ENCODE peak calls at places on chromosomes 11 and 22, in ten cellular contexts. C is body of pancreas; K is mucosa of descending colon; Q is CD8-positive, alpha-beta T cell; V is A549; H is A673; W is endothelial cell of umbilical vein; B is fibroblast of mammary gland; E is psoas muscle; I is ovary. P is an unnamed sample.
A peak's percentile ranks its signal among the peaks of the same experiment; 100 is the strongest.

GRCh38 chr11:61679301-61679700 is 890 bp upstream of the DAGLA start:
- DNase-seq in I (no peak), Q (no peak), E (peak; percentile 8), K (no peak), B (no peak), H (no peak), V (no peak), W (no peak), C (no peak), P (no peak)

GRCh38 chr11:71112990-71113389 is 139.4 kb downstream of the SHANK2 start:
- DNase-seq in Q (no peak), I (no peak), H (no peak), V (no peak), K (no peak), C (peak; percentile 21), W (no peak), B (no peak), E (no peak), P (no peak)

GRCh38 chr11:114174712-114175495 is 115.4 kb downstream of the ZBTB16 start:
- DNase-seq in B (peak; percentile 28), E (peak; percentile 65), H (no peak), W (no peak), Q (no peak), K (no peak), V (no peak), I (no peak), C (no peak), P (no peak)

GRCh38 chr11:113014262-113014661 is 53.0 kb downstream of the NCAM1 start:
- DNase-seq in H (peak; percentile 58), C (peak; percentile 8), W (no peak), K (no peak), I (no peak), B (no peak), Q (no peak), V (no peak), E (no peak), P (no peak)

GRCh38 chr11:70906101-70906500 is 346.3 kb downstream of the SHANK2 start:
- DNase-seq in K (no peak), Q (no peak), V (no peak), I (no peak), E (peak; percentile 28), W (no peak), H (no peak), C (no peak), B (no peak), P (no peak)

GRCh38 chr11:2574553-2575535 is 125.0 kb downstream of the KCNQ1OT1 start:
- DNase-seq in W (no peak), K (peak; percentile 70), B (no peak), H (no peak), E (peak; percentile 30), I (peak; percentile 29), C (peak; percentile 13), Q (no peak), V (no peak), P (no peak)

GRCh38 chr11:100823360-100823759 is 136.3 kb downstream of the ARHGAP42 start:
- DNase-seq in W (no peak), B (peak; percentile 90), V (no peak), K (no peak), H (peak; percentile 73), E (no peak), I (no peak), C (no peak), Q (no peak), P (peak; percentile 62)

GRCh38 chr11:45267660-45268340 is 18.3 kb downstream of the SYT13 start:
- DNase-seq in I (no peak), H (no peak), E (no peak), K (no peak), C (no peak), Q (no peak), V (no peak), B (no peak), W (no peak), P (no peak)

GRCh38 chr11:110470716-110471115 is 41.0 kb downstream of the FDX1 start:
- DNase-seq in W (no peak), K (no peak), B (peak; percentile 39), V (no peak), Q (no peak), E (no peak), H (no peak), C (no peak), I (no peak), P (no peak)

GRCh38 chr11:110471315-110471714 is 41.6 kb downstream of the FDX1 start:
- DNase-seq in V (no peak), C (no peak), Q (no peak), E (no peak), I (no peak), K (no peak), W (no peak), H (no peak), B (peak; percentile 33), P (no peak)

GRCh38 chr11:110469101-110469500 is 39.4 kb downstream of the FDX1 start:
- DNase-seq in W (no peak), B (no peak), I (no peak), K (no peak), E (no peak), C (no peak), Q (no peak), H (no peak), V (no peak), P (no peak)

GRCh38 chr11:110468095-110468494 is 38.3 kb downstream of the FDX1 start:
- DNase-seq in K (no peak), C (no peak), Q (no peak), W (no peak), B (no peak), V (no peak), I (no peak), E (no peak), H (no peak), P (no peak)

DNA sequence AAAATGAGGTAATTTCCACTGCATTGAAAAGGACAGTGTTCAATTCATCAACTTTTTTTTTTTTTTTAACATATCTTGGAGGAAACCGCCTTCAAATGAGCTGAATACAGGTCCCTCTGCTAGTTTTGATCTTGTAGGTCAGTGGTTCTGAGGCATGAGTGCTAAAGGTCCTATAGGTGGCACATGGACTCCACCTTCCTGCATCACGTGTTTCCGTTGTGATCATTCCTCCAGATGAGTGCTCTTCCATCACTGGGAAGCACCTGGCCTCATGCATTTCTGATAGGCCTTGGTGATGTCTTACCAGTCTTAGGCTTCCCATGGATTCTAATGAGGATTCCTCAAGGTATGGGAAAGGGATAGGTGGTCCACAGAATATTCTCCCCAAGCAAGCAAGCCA is 37.8 kb downstream of the FDX1 start:
- DNase-seq in Q (no peak), W (no peak), C (no peak), V (no peak), E (no peak), I (no peak), K (no peak), H (no peak), B (no peak), P (no peak)
- TF ChIP-seq CTCF in Q (no peak), W (no peak), C (no peak), V (no peak), E (no peak), I (no peak), K (no peak), H (no peak), B (no peak), P (no peak)

GRCh38 chr22:32969502-32969901 is 88.7 kb downstream of the SYN3 start:
- DNase-seq in Q (no peak), I (no peak), E (no peak), C (no peak), K (no peak), B (no peak), H (no peak), V (no peak), W (no peak), P (no peak)

GRCh38 chr22:32964411-32965057 is 93.6 kb downstream of the SYN3 start:
- DNase-seq in Q (no peak), E (no peak), H (no peak), I (no peak), C (no peak), V (no peak), W (no peak), B (no peak), K (no peak), P (no peak)

GRCh38 chr22:32971252-32971651 is 86.9 kb downstream of the SYN3 start:
- DNase-seq in V (no peak), I (no peak), B (no peak), W (no peak), C (no peak), H (no peak), E (no peak), K (no peak), Q (no peak), P (no peak)

GRCh38 chr22:32967285-32968101 is 90.7 kb downstream of the SYN3 start:
- DNase-seq in I (no peak), C (no peak), K (no peak), E (no peak), H (no peak), V (no peak), W (no peak), Q (no peak), B (no peak), P (peak; percentile 76)
- H3K4me3 ChIP-seq in I (no peak overlapping the region), C (no peak overlapping the region), K (no peak overlapping the region), E (no peak overlapping the region), H (no peak overlapping the region), V (no peak overlapping the region), W (no peak overlapping the region), Q (no peak overlapping the region), B (no peak overlapping the region), P (no peak overlapping the region)

DNA sequence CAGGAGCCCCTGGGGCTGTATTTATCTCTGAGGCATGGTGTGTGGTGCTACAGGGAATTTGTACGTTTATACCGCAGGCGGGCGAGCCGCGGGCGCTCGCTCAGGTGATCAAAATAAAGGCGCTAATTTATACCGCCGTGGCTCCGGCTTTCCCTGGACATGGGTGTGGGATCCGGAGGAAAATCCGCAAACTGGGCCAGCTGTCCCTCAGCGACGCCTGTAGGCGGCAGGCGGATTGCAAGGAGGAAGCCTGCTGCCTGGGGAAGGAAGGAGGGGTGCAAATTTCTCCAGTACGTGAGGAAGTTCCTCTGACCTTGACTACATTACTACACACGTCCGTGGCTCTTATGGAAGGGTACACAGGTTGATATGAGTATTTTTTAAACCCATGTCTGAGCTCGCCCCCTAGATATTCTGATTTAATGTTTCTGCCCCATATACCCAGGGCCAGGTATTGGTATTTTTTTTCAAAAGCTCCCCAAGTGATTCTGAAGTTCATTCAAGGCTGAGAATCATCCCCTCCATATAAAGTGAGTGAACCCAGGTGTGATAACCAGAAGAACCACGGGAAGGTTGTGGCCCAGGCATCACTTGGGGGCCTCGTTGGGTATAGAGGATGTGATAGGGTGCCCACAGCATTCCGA is 2.8 kb downstream of the MYOD1 start:
- DNase-seq in C (peak; percentile 22), W (no peak), H (peak; percentile 34), B (peak; percentile 31), I (no peak), Q (no peak), E (peak; percentile 75), V (peak; percentile 48), K (no peak), P (no peak)
- TF ChIP-seq CTCF in C (no peak), W (peak; percentile 38), H (peak; percentile 45), B (peak; percentile 57), I (no peak), Q (no peak), E (peak; percentile 57), V (peak; percentile 39), K (no peak), P (peak; percentile 90)

DNA sequence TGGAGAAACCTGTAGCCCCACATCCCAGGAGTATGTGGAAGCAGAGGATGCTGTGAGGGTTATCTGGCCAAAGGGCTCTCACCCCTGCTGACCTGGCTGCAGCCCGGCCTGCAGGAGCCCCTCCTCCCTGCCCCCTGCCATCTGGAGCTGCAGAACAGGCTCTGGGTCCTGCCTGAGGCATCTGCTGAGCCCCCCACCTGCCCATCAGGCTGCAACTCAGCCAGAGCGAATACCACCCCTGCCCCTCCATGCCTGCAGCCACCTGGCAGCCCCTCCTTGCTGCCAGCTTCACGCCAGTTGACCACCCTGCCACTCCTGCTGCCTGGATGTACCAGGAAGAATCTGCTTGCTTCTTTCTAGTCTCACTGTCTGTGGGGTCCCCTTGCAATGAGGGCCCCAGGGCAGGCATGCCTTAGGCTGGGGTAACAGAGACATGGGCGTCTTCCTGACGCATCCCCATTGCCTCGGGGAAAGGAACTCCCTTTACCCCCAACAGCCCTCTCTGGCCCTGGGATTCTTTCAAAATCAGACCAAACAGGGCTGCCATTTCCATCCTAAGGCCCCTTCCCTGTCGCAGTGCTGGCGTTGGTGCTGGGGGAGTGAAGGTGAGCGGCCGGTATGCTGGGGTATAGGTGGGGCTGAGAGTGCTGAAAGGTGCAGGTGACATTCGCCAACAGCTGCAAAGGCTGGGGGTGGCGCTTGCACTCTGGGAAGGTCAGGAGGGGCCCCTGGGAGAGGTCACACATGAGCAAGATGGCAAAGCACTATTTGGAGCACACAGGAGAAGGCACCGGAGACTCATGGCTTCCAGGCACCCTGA is 1334.6 kb downstream of the TBC1D22A start:
- DNase-seq in V (no peak), H (no peak), I (no peak), C (no peak), B (no peak), K (no peak), E (no peak), Q (no peak), W (no peak), P (no peak)
- H3K4me3 ChIP-seq in V (no peak overlapping the region), H (no peak overlapping the region), I (no peak overlapping the region), C (no peak overlapping the region), B (no peak overlapping the region), K (no peak overlapping the region), E (no peak overlapping the region), Q (peak overlapping the region; percentile 31), W (no peak overlapping the region), P (no peak overlapping the region)